ENCODE peak calls at places on chromosomes 16 and 17, in ten cellular contexts. F, Y, B, Z, L, C, N, R, S and E are unnamed samples.

GRCh38 chr16:70380205-70380918 is 33.7 kb downstream of the DDX19A start:
- DNase-seq in F (peak; percentile 79), Y (peak; percentile 79), B (no peak), Z (peak; percentile 76), L (peak; percentile 62), C (peak; percentile 27), N (peak; percentile 59), R (no peak), S (peak; percentile 57), E (peak; percentile 58)

GRCh38 chr16:26645629-26646028 is 421.1 kb upstream of the C16orf82 start:
- DNase-seq in F (no peak), Y (peak; percentile 12), B (no peak), Z (no peak), L (peak; percentile 6), C (peak; percentile 11), N (no peak), R (no peak), S (no peak), E (no peak)

GRCh38 chr16:3824121-3824795 is 56.3 kb downstream of the CREBBP start:
- DNase-seq in F (no peak), Y (no peak), B (no peak), Z (no peak), L (no peak), C (no peak), N (no peak), R (no peak), S (no peak), E (no peak)

GRCh38 chr17:57092171-57092570 is 7.1 kb downstream of the AKAP1 start:
- DNase-seq in F (no peak), Y (no peak), B (no peak), Z (peak; percentile 37), L (no peak), C (no peak), N (no peak), R (no peak), S (no peak), E (peak; percentile 58)

GRCh38 chr17:30961213-30962188 is 9.3 kb upstream of the RNF135 start:
- DNase-seq in F (no peak), Y (no peak), B (no peak), Z (no peak), L (no peak), C (peak; percentile 10), N (no peak), R (no peak), S (no peak), E (no peak)

GRCh38 chr17:16100737-16101400 is 101.2 kb downstream of the TTC19 start:
- DNase-seq in F (peak; percentile 41), Y (no peak), B (no peak), Z (no peak), L (no peak), C (no peak), N (no peak), R (no peak), S (no peak), E (no peak)

GRCh38 chr16:46974352-46974751 is 878 bp upstream of the DNAJA2 start:
- DNase-seq in F (peak; percentile 23), Y (no peak), B (no peak), Z (no peak), L (peak; percentile 44), C (no peak), N (no peak), R (no peak), S (no peak), E (peak; percentile 8)

GRCh38 chr17:62662855-62663254 is 35.4 kb downstream of the MRC2 start:
- DNase-seq in F (no peak), Y (no peak), B (no peak), Z (no peak), L (no peak), C (no peak), N (no peak), R (no peak), S (no peak), E (no peak)

GRCh38 chr16:80150978-80151705 is 389.7 kb upstream of the DYNLRB2 start:
- DNase-seq in F (no peak), Y (no peak), B (no peak), Z (peak; percentile 31), L (no peak), C (no peak), N (no peak), R (no peak), S (no peak), E (no peak)

GRCh38 chr16:2177561-2177960 is 18.8 kb downstream of the CASKIN1 start:
- DNase-seq in F (no peak), Y (no peak), B (no peak), Z (no peak), L (no peak), C (no peak), N (no peak), R (no peak), S (no peak), E (no peak)

GRCh38 chr17:69960755-69961154 is 114.3 kb upstream of the KCNJ16 start:
- DNase-seq in F (peak; percentile 6), Y (no peak), B (no peak), Z (no peak), L (no peak), C (no peak), N (no peak), R (no peak), S (no peak), E (no peak)

GRCh38 chr17:66620528-66620927 is 214.4 kb upstream of the CACNG5 start:
- DNase-seq in F (no peak), Y (no peak), B (no peak), Z (no peak), L (no peak), C (no peak), N (no peak), R (no peak), S (no peak), E (no peak)

GRCh38 chr17:79572136-79572915 is 38.5 kb downstream of the RBFOX3 start:
- DNase-seq in F (no peak), Y (no peak), B (no peak), Z (no peak), L (no peak), C (no peak), N (no peak), R (no peak), S (no peak), E (no peak)

GRCh38 chr17:75842963-75843576 is 1.1 kb downstream of the UNC13D start:
- DNase-seq in F (no peak), Y (no peak), B (no peak), Z (no peak), L (no peak), C (no peak), N (no peak), R (no peak), S (no peak), E (no peak)

GRCh38 chr17:27540300-27541105 is 84.3 kb downstream of the KSR1 start:
- DNase-seq in F (peak; percentile 99), Y (no peak), B (no peak), Z (peak; percentile 98), L (no peak), C (peak; percentile 56), N (peak; percentile 87), R (no peak), S (peak; percentile 80), E (peak; percentile 100)

GRCh38 chr17:82007495-82008257 is 15.0 kb downstream of the CENPX start:
- DNase-seq in F (no peak), Y (no peak), B (no peak), Z (no peak), L (no peak), C (no peak), N (no peak), R (no peak), S (no peak), E (no peak)

GRCh38 chr17:22303865-22304264 is 611.5 kb downstream of the KCNJ18 start:
- DNase-seq in F (no peak), Y (no peak), B (no peak), Z (no peak), L (no peak), C (no peak), N (no peak), R (no peak), S (no peak), E (no peak)

GRCh38 chr16:14278749-14279148 is 207.6 kb downstream of the MRTFB start:
- DNase-seq in F (no peak), Y (no peak), B (no peak), Z (no peak), L (no peak), C (no peak), N (no peak), R (no peak), S (no peak), E (no peak)

GRCh38 chr17:81527591-81528383 is at the start of gene FSCN2:
- DNase-seq in F (no peak), Y (no peak), B (no peak), Z (no peak), L (no peak), C (no peak), N (no peak), R (no peak), S (no peak), E (no peak)

GRCh38 chr17:74212262-74212912 is 984 bp upstream of the TTYH2 start:
- DNase-seq in F (no peak), Y (no peak), B (no peak), Z (no peak), L (no peak), C (no peak), N (no peak), R (no peak), S (no peak), E (no peak)

GRCh38 chr17:69606142-69606800 is 191.8 kb downstream of the MAP2K6 start:
- DNase-seq in F (no peak), Y (no peak), B (no peak), Z (no peak), L (no peak), C (no peak), N (no peak), R (no peak), S (no peak), E (no peak)

GRCh38 chr17:17859909-17860760 is 23.3 kb upstream of the SREBF1 start:
- DNase-seq in F (peak; percentile 70), Y (peak; percentile 63), B (peak; percentile 34), Z (no peak), L (peak; percentile 70), C (peak; percentile 70), N (peak; percentile 95), R (peak; percentile 48), S (no peak), E (peak; percentile 72)

GRCh38 chr17:57986841-57987581 is 1.0 kb downstream of the VEZF1 start:
- DNase-seq in F (peak; percentile 56), Y (peak; percentile 11), B (no peak), Z (no peak), L (no peak), C (peak; percentile 53), N (peak; percentile 59), R (no peak), S (no peak), E (peak; percentile 58)

GRCh38 chr17:36524428-36524876 is 10.2 kb downstream of the MYO19 start:
- DNase-seq in F (no peak), Y (peak; percentile 13), B (no peak), Z (no peak), L (no peak), C (no peak), N (no peak), R (no peak), S (no peak), E (no peak)

GRCh38 chr16:13835935-13836334 is 84.0 kb upstream of the ERCC4 start:
- DNase-seq in F (no peak), Y (no peak), B (no peak), Z (no peak), L (no peak), C (no peak), N (no peak), R (no peak), S (no peak), E (no peak)

GRCh38 chr16:51144203-51144602 is 6.9 kb downstream of the SALL1 start:
- DNase-seq in F (no peak), Y (no peak), B (no peak), Z (no peak), L (no peak), C (no peak), N (no peak), R (peak; percentile 40), S (no peak), E (no peak)

GRCh38 chr16:62692685-62693084 is 656.4 kb upstream of the CDH8 start:
- DNase-seq in F (no peak), Y (no peak), B (no peak), Z (no peak), L (no peak), C (no peak), N (no peak), R (no peak), S (no peak), E (no peak)

GRCh38 chr16:8866118-8866883 is 2.5 kb downstream of the CARHSP1 start:
- DNase-seq in F (no peak), Y (no peak), B (no peak), Z (no peak), L (no peak), C (peak; percentile 34), N (peak; percentile 72), R (peak; percentile 8), S (no peak), E (peak; percentile 85)